ENCODE peak calls at places on chromosome 22, in eight cellular contexts. One of them, this sample, is unnamed.

GRCh38 chr22:48885271-48885918 is 942.3 kb downstream of the BRD1 start:
- DNase-seq in A549: no peak
- DNase-seq in G401: no peak
- DNase-seq in stimulated activated CD8-positive, alpha-beta memory T cell treated with anti-CD3 and anti-CD28 coated beads, Interleukin-15, amount 100 ng/mL, for 4 hours: no peak
- DNase-seq in HuH-7.5: no peak
- DNase-seq in AG20443: no peak
- DNase-seq in stimulated activated CD4-positive, alpha-beta T cell treated with anti-CD3 and anti-CD28 coated beads, Interleukin-12 subunit alpha, Interleukin-12 subunit beta, amount 100 ng/mL, for 4 hours: no peak
- DNase-seq in MV-4-11: no peak
- DNase-seq in this sample: no peak

GRCh38 chr22:43163241-43163795 is 12.0 kb downstream of the TSPO start:
- DNase-seq in stimulated activated CD8-positive, alpha-beta memory T cell treated with anti-CD3 and anti-CD28 coated beads, Interleukin-15, amount 100 ng/mL, for 4 hours: no peak
- DNase-seq in stimulated activated CD4-positive, alpha-beta T cell treated with anti-CD3 and anti-CD28 coated beads, Interleukin-12 subunit alpha, Interleukin-12 subunit beta, amount 100 ng/mL, for 4 hours: no peak
- DNase-seq in G401: no peak
- DNase-seq in A549: no peak
- DNase-seq in MV-4-11: no peak
- DNase-seq in AG20443: no peak
- DNase-seq in HuH-7.5: no peak
- DNase-seq in this sample: no peak

GRCh38 chr22:48496226-48496845 is 1331.3 kb downstream of the BRD1 start:
- DNase-seq in G401: no peak
- DNase-seq in stimulated activated CD8-positive, alpha-beta memory T cell treated with anti-CD3 and anti-CD28 coated beads, Interleukin-15, amount 100 ng/mL, for 4 hours: no peak
- DNase-seq in A549: no peak
- DNase-seq in HuH-7.5: no peak
- DNase-seq in MV-4-11: no peak
- DNase-seq in stimulated activated CD4-positive, alpha-beta T cell treated with anti-CD3 and anti-CD28 coated beads, Interleukin-12 subunit alpha, Interleukin-12 subunit beta, amount 100 ng/mL, for 4 hours: no peak
- DNase-seq in AG20443: peak
- DNase-seq in this sample: no peak

GRCh38 chr22:28027453-28028448 is 108.7 kb upstream of the PITPNB start:
- DNase-seq in HuH-7.5: no peak
- DNase-seq in MV-4-11: no peak
- DNase-seq in stimulated activated CD8-positive, alpha-beta memory T cell treated with anti-CD3 and anti-CD28 coated beads, Interleukin-15, amount 100 ng/mL, for 4 hours: no peak
- DNase-seq in A549: no peak
- DNase-seq in AG20443: no peak
- DNase-seq in stimulated activated CD4-positive, alpha-beta T cell treated with anti-CD3 and anti-CD28 coated beads, Interleukin-12 subunit alpha, Interleukin-12 subunit beta, amount 100 ng/mL, for 4 hours: no peak
- DNase-seq in G401: no peak
- DNase-seq in this sample: no peak

GRCh38 chr22:49088801-49089791 is 738.6 kb downstream of the BRD1 start:
- DNase-seq in HuH-7.5: no peak
- DNase-seq in MV-4-11: no peak
- DNase-seq in A549: no peak
- DNase-seq in G401: no peak
- DNase-seq in AG20443: no peak
- DNase-seq in stimulated activated CD8-positive, alpha-beta memory T cell treated with anti-CD3 and anti-CD28 coated beads, Interleukin-15, amount 100 ng/mL, for 4 hours: no peak
- DNase-seq in stimulated activated CD4-positive, alpha-beta T cell treated with anti-CD3 and anti-CD28 coated beads, Interleukin-12 subunit alpha, Interleukin-12 subunit beta, amount 100 ng/mL, for 4 hours: no peak
- DNase-seq in this sample: no peak

GRCh38 chr22:26658671-26659478 is 1.5 kb downstream of the MIAT start:
- DNase-seq in stimulated activated CD4-positive, alpha-beta T cell treated with anti-CD3 and anti-CD28 coated beads, Interleukin-12 subunit alpha, Interleukin-12 subunit beta, amount 100 ng/mL, for 4 hours: peak
- DNase-seq in A549: peak
- DNase-seq in MV-4-11: peak
- DNase-seq in HuH-7.5: no peak
- DNase-seq in stimulated activated CD8-positive, alpha-beta memory T cell treated with anti-CD3 and anti-CD28 coated beads, Interleukin-15, amount 100 ng/mL, for 4 hours: peak
- DNase-seq in AG20443: peak
- DNase-seq in G401: no peak
- DNase-seq in this sample: peak

GRCh38 chr22:46515208-46516111 is 22.0 kb downstream of the CELSR1 start:
- DNase-seq in G401: no peak
- DNase-seq in AG20443: peak
- DNase-seq in A549: no peak
- DNase-seq in HuH-7.5: no peak
- DNase-seq in MV-4-11: no peak
- DNase-seq in stimulated activated CD4-positive, alpha-beta T cell treated with anti-CD3 and anti-CD28 coated beads, Interleukin-12 subunit alpha, Interleukin-12 subunit beta, amount 100 ng/mL, for 4 hours: no peak
- DNase-seq in stimulated activated CD8-positive, alpha-beta memory T cell treated with anti-CD3 and anti-CD28 coated beads, Interleukin-15, amount 100 ng/mL, for 4 hours: no peak
- DNase-seq in this sample: no peak

GRCh38 chr22:23137905-23138520 is 3.8 kb downstream of the RSPH14 start:
- DNase-seq in stimulated activated CD8-positive, alpha-beta memory T cell treated with anti-CD3 and anti-CD28 coated beads, Interleukin-15, amount 100 ng/mL, for 4 hours: peak
- DNase-seq in HuH-7.5: no peak
- DNase-seq in G401: no peak
- DNase-seq in stimulated activated CD4-positive, alpha-beta T cell treated with anti-CD3 and anti-CD28 coated beads, Interleukin-12 subunit alpha, Interleukin-12 subunit beta, amount 100 ng/mL, for 4 hours: no peak
- DNase-seq in A549: no peak
- DNase-seq in MV-4-11: peak
- DNase-seq in AG20443: no peak
- DNase-seq in this sample: no peak

GRCh38 chr22:17597217-17597616 is 31.3 kb downstream of the ATP6V1E1 start:
- DNase-seq in stimulated activated CD4-positive, alpha-beta T cell treated with anti-CD3 and anti-CD28 coated beads, Interleukin-12 subunit alpha, Interleukin-12 subunit beta, amount 100 ng/mL, for 4 hours: no peak
- DNase-seq in A549: no peak
- DNase-seq in G401: no peak
- DNase-seq in stimulated activated CD8-positive, alpha-beta memory T cell treated with anti-CD3 and anti-CD28 coated beads, Interleukin-15, amount 100 ng/mL, for 4 hours: no peak
- DNase-seq in AG20443: peak
- DNase-seq in MV-4-11: no peak
- DNase-seq in HuH-7.5: no peak
- DNase-seq in this sample: no peak